ENCODE peak calls at places on chromosome 1, in six cellular contexts. F is cardiac muscle cell, V is left lung, S is thyroid gland, B is coronary artery, C is heart left ventricle. K is an unnamed sample.

GRCh38 chr1:108045370-108045950 is 80.5 kb upstream of the VAV3 start:
- DNase-seq in F (no peak), V (no peak), S (no peak), B (no peak), C (no peak), K (no peak)

GRCh38 chr1:46603858-46604549 is at the start of gene MKNK1:
- DNase-seq in F (peak), V (peak), S (peak), B (peak), C (peak), K (peak)

GRCh38 chr1:223001653-223002634 is 141.1 kb downstream of the TLR5 start:
- DNase-seq in F (no peak), V (no peak), S (no peak), B (no peak), C (no peak), K (peak)

GRCh38 chr1:13554798-13555197 is 28.8 kb upstream of the PDPN start:
- DNase-seq in F (no peak), V (no peak), S (no peak), B (peak), C (no peak), K (no peak)

GRCh38 chr1:9909222-9910046 is 635 bp downstream of the CTNNBIP1 start:
- DNase-seq in F (no peak), V (no peak), S (peak), B (no peak), C (peak), K (peak)

GRCh38 chr1:205706601-205707502 is 26.5 kb upstream of the SLC45A3 start:
- DNase-seq in F (peak), V (no peak), S (no peak), B (no peak), C (no peak), K (peak)

GRCh38 chr1:41371630-41372599 is 10.7 kb downstream of the FOXO6 start:
- DNase-seq in F (no peak), V (peak), S (peak), B (no peak), C (peak), K (no peak)

GRCh38 chr1:92366045-92366405 is 67.2 kb downstream of the RPAP2 start:
- DNase-seq in F (no peak), V (no peak), S (no peak), B (no peak), C (no peak), K (no peak)

GRCh38 chr1:75412616-75413015 is 198.3 kb downstream of the SLC44A5 start:
- DNase-seq in F (no peak), V (no peak), S (no peak), B (no peak), C (no peak), K (no peak)

GRCh38 chr1:25031601-25031965 is 101.5 kb upstream of the RUNX3 start:
- DNase-seq in F (no peak), V (peak), S (no peak), B (no peak), C (no peak), K (no peak)

GRCh38 chr1:20476260-20477038 is 9.6 kb downstream of the CAMK2N1 start:
- DNase-seq in F (peak), V (peak), S (peak), B (no peak), C (peak), K (peak)

GRCh38 chr1:38004284-38005101 is 821 bp downstream of the FHL3 start:
- DNase-seq in F (peak), V (no peak), S (no peak), B (no peak), C (no peak), K (peak)

GRCh38 chr1:46198026-46198826 is at the start of gene POMGNT1:
- DNase-seq in F (peak), V (peak), S (peak), B (no peak), C (peak), K (peak)

GRCh38 chr1:34762474-34763141 is 3.1 kb downstream of the GJB4 start:
- DNase-seq in F (no peak), V (no peak), S (no peak), B (no peak), C (no peak), K (no peak)

GRCh38 chr1:248239478-248239877 is 8.3 kb downstream of the OR2M4 start:
- DNase-seq in F (no peak), V (no peak), S (no peak), B (no peak), C (no peak), K (no peak)

DNA sequence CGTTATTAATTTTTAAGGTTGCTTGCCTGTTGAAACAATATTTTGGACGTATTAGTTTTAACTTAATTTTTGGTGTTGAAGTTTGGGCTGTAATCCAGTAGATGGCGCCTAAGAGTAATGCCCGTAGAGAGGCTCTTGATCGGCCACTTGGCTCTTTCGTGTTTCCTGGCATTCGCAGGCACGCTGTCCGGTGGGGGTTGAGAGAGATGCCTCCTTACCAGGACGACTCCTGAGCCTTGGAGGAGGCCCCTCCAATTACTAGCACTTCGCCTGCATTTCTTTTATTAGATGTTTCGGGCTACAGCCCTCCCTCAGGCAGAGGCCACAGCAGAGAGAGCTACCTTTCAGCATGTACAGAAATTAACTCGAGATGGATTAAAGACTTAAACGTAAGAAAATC is 12.0 kb downstream of the OR2M4 start:
- DNase-seq in F (peak), V (no peak), S (peak), B (no peak), C (no peak), K (peak)
- TF ChIP-seq CTCF in F (peak), V (peak), S (peak), B (no peak), C (peak), K (peak)

GRCh38 chr1:30735668-30736498 is 12.5 kb upstream of the MATN1 start:
- DNase-seq in F (no peak), V (no peak), S (no peak), B (no peak), C (no peak), K (no peak)
- TF ChIP-seq CTCF in F (no peak), V (no peak), S (no peak), B (no peak), C (no peak), K (no peak)

DNA sequence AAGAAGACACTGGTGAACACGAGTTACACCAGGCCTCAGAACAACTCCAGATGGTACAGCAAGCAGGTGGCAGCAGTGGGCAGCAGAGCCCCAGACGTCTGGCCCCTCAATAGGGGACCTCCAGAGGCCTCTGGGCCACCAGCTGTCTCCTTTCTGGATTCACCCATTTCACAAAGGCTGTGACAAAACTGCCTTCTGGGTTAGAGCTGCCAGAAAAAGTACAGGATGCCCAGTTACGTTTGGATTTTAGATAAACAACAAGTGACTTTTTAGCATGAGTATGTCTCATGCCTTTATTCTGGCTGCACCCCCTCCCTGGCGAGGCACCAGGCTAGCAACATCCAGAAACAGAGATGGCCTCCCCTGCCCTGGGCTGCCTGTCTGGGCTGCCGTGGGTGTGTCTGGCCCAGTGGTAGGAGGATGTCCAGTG is 30.1 kb downstream of the ITPKB start:
- DNase-seq in F (no peak), V (no peak), S (no peak), B (no peak), C (no peak), K (no peak)
- TF ChIP-seq CTCF in F (no peak), V (no peak), S (no peak), B (no peak), C (no peak), K (peak)

GRCh38 chr1:214584805-214585766 is 17.9 kb upstream of the CENPF start:
- DNase-seq in F (peak), V (no peak), S (no peak), B (no peak), C (no peak), K (peak)
- TF ChIP-seq CTCF in F (peak), V (peak), S (peak), B (peak), C (peak), K (peak)

GRCh38 chr1:17075470-17076255 is 21.8 kb upstream of the SDHB start:
- DNase-seq in F (peak), V (no peak), S (no peak), B (no peak), C (no peak), K (peak)
- TF ChIP-seq CTCF in F (peak), V (peak), S (no peak), B (no peak), C (no peak), K (peak)

GRCh38 chr1:157880621-157881020 is 39.0 kb upstream of the CD5L start:
- DNase-seq in F (no peak), V (no peak), S (no peak), B (no peak), C (no peak), K (no peak)

GRCh38 chr1:157882560-157882959 is 41.0 kb upstream of the CD5L start:
- DNase-seq in F (no peak), V (no peak), S (no peak), B (no peak), C (no peak), K (no peak)

DNA sequence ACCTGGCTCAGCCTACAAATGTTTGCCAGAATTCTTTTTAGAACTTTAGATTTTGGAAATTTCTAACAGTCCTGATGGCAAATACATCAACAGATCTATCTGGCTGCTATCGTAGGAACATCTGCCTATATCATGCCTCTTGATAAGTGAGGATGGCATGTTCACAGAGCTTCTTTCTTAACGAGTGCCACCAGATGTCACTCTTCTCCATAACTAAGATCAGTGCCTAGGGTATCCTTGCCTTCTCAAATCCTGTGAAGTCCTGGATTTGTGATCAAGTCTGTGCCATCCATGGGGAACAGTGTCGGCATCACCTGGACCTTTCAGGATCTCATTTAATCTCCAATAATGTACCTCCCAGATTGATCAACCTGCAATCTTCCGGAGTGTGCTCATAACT is 36.5 kb upstream of the CD5L start:
- DNase-seq in F (peak), V (no peak), S (no peak), B (no peak), C (no peak), K (peak)
- TF ChIP-seq CTCF in F (peak), V (no peak), S (no peak), B (no peak), C (no peak), K (peak)